ENCODE peak calls at places on chromosomes 2 and 18, in seven cellular contexts. One of them, this sample, is unnamed.
A peak's percentile ranks its signal among the peaks of the same experiment; 100 is the strongest.

GRCh38 chr2:202178342-202178958 is 59.9 kb downstream of the SUMO1 start:
- DNase-seq in effector CD4-positive, alpha-beta T cell: peak; percentile 38
- DNase-seq in OCI-M1: peak; percentile 79
- DNase-seq in HTR-8/SVneo: peak; percentile 59
- DNase-seq in left lung: no peak
- DNase-seq in adrenal gland: peak; percentile 73
- DNase-seq in GM23248: peak; percentile 79
- DNase-seq in this sample: peak; percentile 74

GRCh38 chr2:223944166-223944703 is 900 bp downstream of the WDFY1 start:
- DNase-seq in effector CD4-positive, alpha-beta T cell: peak; percentile 27
- DNase-seq in HTR-8/SVneo: no peak
- DNase-seq in left lung: peak; percentile 45
- DNase-seq in OCI-M1: peak; percentile 45
- DNase-seq in GM23248: peak; percentile 56
- DNase-seq in adrenal gland: peak; percentile 41
- DNase-seq in this sample: peak; percentile 23

GRCh38 chr18:32911660-32912284 is 138.9 kb upstream of the KLHL14 start:
- DNase-seq in GM23248: peak; percentile 75
- DNase-seq in effector CD4-positive, alpha-beta T cell: no peak
- DNase-seq in OCI-M1: no peak
- DNase-seq in adrenal gland: no peak
- DNase-seq in left lung: no peak
- DNase-seq in HTR-8/SVneo: no peak
- DNase-seq in this sample: no peak

GRCh38 chr2:55118643-55119065 is 68.4 kb upstream of the RTN4 start:
- DNase-seq in left lung: no peak
- DNase-seq in OCI-M1: no peak
- DNase-seq in GM23248: no peak
- DNase-seq in HTR-8/SVneo: no peak
- DNase-seq in adrenal gland: no peak
- DNase-seq in effector CD4-positive, alpha-beta T cell: no peak
- DNase-seq in this sample: no peak

GRCh38 chr2:20091305-20091991 is 40.0 kb upstream of the LAPTM4A start:
- DNase-seq in effector CD4-positive, alpha-beta T cell: no peak
- DNase-seq in adrenal gland: no peak
- DNase-seq in left lung: no peak
- DNase-seq in HTR-8/SVneo: peak; percentile 94
- DNase-seq in OCI-M1: peak; percentile 49
- DNase-seq in GM23248: peak; percentile 97
- DNase-seq in this sample: peak; percentile 75

GRCh38 chr2:189592353-189592984 is 11.9 kb upstream of the SLC40A1 start:
- DNase-seq in HTR-8/SVneo: no peak
- DNase-seq in left lung: no peak
- DNase-seq in OCI-M1: no peak
- DNase-seq in effector CD4-positive, alpha-beta T cell: no peak
- DNase-seq in GM23248: no peak
- DNase-seq in adrenal gland: no peak
- DNase-seq in this sample: no peak

GRCh38 chr2:58039170-58039611 is 7.4 kb upstream of the VRK2 start:
- DNase-seq in left lung: no peak
- DNase-seq in adrenal gland: no peak
- DNase-seq in OCI-M1: peak; percentile 92
- DNase-seq in GM23248: peak; percentile 63
- DNase-seq in HTR-8/SVneo: no peak
- DNase-seq in effector CD4-positive, alpha-beta T cell: no peak
- DNase-seq in this sample: no peak

GRCh38 chr2:70300771-70301343 is 1.0 kb downstream of the FAM136A start:
- DNase-seq in HTR-8/SVneo: no peak
- DNase-seq in effector CD4-positive, alpha-beta T cell: no peak
- DNase-seq in left lung: no peak
- DNase-seq in OCI-M1: no peak
- DNase-seq in adrenal gland: no peak
- DNase-seq in GM23248: no peak
- DNase-seq in this sample: no peak

GRCh38 chr2:234372506-234372905 is 124.4 kb downstream of the ARL4C start:
- DNase-seq in HTR-8/SVneo: no peak
- DNase-seq in adrenal gland: no peak
- DNase-seq in GM23248: no peak
- DNase-seq in left lung: no peak
- DNase-seq in effector CD4-positive, alpha-beta T cell: no peak
- DNase-seq in OCI-M1: no peak
- DNase-seq in this sample: no peak

GRCh38 chr2:27320958-27321543 is 1.8 kb downstream of the MPV17 start:
- DNase-seq in effector CD4-positive, alpha-beta T cell: no peak
- DNase-seq in adrenal gland: peak; percentile 98
- DNase-seq in left lung: peak; percentile 83
- DNase-seq in OCI-M1: peak; percentile 33
- DNase-seq in HTR-8/SVneo: peak; percentile 98
- DNase-seq in GM23248: peak; percentile 99
- DNase-seq in this sample: peak; percentile 81

GRCh38 chr2:232420463-232421188 is 14.0 kb downstream of the ALPG start:
- DNase-seq in left lung: no peak
- DNase-seq in GM23248: peak; percentile 42
- DNase-seq in HTR-8/SVneo: no peak
- DNase-seq in adrenal gland: peak; percentile 13
- DNase-seq in effector CD4-positive, alpha-beta T cell: no peak
- DNase-seq in OCI-M1: no peak
- DNase-seq in this sample: no peak

This sample was measured in uterus.